ENCODE peak calls at places on chromosomes 1 and 21, in four cellular contexts. N, F, W and I are unnamed samples.

GRCh38 chr21:37281993-37282392 is 14.9 kb upstream of the VPS26C start:
- DNase-seq in N (no peak), F (no peak), W (no peak), I (no peak)

GRCh38 chr1:51569284-51570062 is 47.4 kb upstream of the OSBPL9 start:
- DNase-seq in N (peak; percentile 87), F (peak; percentile 82), W (peak; percentile 90), I (peak; percentile 98)

GRCh38 chr1:47725732-47726495 is 271.3 kb downstream of the TRABD2B start:
- DNase-seq in N (peak; percentile 64), F (peak; percentile 49), W (peak; percentile 88), I (peak; percentile 87)

GRCh38 chr1:93904228-93904627 is 5.0 kb downstream of the GCLM start:
- DNase-seq in N (no peak), F (no peak), W (peak; percentile 10), I (no peak)

GRCh38 chr1:182786223-182787001 is 3.2 kb upstream of the NPL start:
- DNase-seq in N (peak; percentile 24), F (peak; percentile 61), W (peak; percentile 83), I (peak; percentile 51)

GRCh38 chr1:41380979-41381690 is 19.9 kb downstream of the FOXO6 start:
- DNase-seq in N (peak; percentile 79), F (peak; percentile 18), W (peak; percentile 33), I (no peak)

GRCh38 chr1:54980528-54981241 is at the start of gene TMEM61:
- DNase-seq in N (no peak), F (no peak), W (peak; percentile 24), I (peak; percentile 50)

GRCh38 chr1:24973315-24973714 is 43.2 kb upstream of the RUNX3 start:
- DNase-seq in N (no peak), F (no peak), W (peak; percentile 19), I (no peak)

GRCh38 chr1:56811331-56811730 is 7.9 kb downstream of the FYB2 start:
- DNase-seq in N (peak; percentile 68), F (no peak), W (no peak), I (no peak)

GRCh38 chr1:154716012-154716411 is 108.0 kb upstream of the ADAR start:
- DNase-seq in N (no peak), F (no peak), W (peak; percentile 61), I (no peak)

GRCh38 chr1:246193537-246193936 is 313.5 kb downstream of the SMYD3 start:
- DNase-seq in N (no peak), F (no peak), W (no peak), I (no peak)

GRCh38 chr1:55559111-55559510 is 343.9 kb upstream of the USP24 start:
- DNase-seq in N (no peak), F (no peak), W (peak; percentile 67), I (peak; percentile 57)

GRCh38 chr1:72845981-72846380 is 563.6 kb upstream of the NEGR1 start:
- DNase-seq in N (no peak), F (no peak), W (no peak), I (no peak)

DNA sequence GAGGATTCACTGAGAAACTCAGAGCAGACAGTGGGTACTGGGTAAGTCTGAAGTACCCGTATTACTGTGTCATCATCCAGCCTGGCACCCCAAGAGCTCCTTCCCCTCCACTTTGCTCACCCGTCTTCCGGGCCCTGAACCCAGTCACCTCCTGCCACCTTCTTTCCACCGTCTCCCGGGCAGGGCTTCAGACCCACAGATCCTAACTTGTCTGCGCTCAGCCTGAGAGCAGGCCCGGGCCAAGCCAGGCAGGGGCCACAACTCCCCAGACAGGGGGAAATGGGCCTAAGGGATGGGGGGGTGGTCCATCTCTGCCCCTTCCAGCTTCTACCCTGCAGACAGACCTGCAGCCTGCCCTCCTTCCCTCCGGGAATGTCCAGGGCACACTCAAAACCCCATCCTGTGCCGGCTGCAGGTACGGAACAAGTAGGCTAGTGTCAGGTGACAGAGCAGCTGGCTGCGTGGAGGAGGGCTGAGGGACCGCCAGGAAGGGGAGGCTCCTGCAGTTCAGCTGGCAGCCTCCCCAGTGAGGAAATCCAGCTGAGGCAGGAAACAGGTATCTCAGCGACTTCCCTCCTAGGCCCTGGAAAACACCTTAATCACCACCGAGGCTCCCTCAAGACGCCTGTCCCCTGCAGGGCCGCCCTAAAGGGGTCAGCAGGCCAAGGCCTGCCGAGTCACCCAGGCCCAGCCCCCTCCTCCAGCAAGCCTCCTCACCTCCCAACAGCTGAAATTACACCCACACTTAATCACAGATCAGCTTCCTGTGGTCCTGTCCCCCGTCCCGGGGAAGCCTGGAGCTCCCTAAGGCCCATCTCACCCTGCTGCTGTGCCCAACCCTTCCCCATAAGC is 3.5 kb downstream of the HSPG2 start:
- DNase-seq in N (peak; percentile 69), F (no peak), W (peak; percentile 48), I (peak; percentile 73)
- H3K4me3 ChIP-seq in N (no peak overlapping the region), F (no peak overlapping the region), W (peak overlapping the region; percentile 89), I (peak overlapping the region; percentile 41)

GRCh38 chr1:156336242-156336641 is 1.9 kb downstream of the CCT3 start:
- DNase-seq in N (no peak), F (peak; percentile 19), W (peak; percentile 26), I (peak; percentile 31)

GRCh38 chr1:156342556-156342955 is 4.2 kb downstream of the TSACC start:
- DNase-seq in N (no peak), F (no peak), W (peak; percentile 55), I (no peak)

GRCh38 chr1:156337052-156337887 is 822 bp downstream of the CCT3 start:
- DNase-seq in N (no peak), F (no peak), W (peak; percentile 35), I (peak; percentile 20)

GRCh38 chr1:156337888-156338179 is 258 bp downstream of the CCT3 start:
- DNase-seq in N (no peak), F (no peak), W (no peak), I (no peak)

GRCh38 chr1:156338180-156338973 is at the start of the genes CCT3 and TSACC:
- DNase-seq in N (peak; percentile 99), F (peak; percentile 100), W (peak; percentile 100), I (peak; percentile 100)
- H2AFZ ChIP-seq in N (peak within 1 kb of the TSS; percentile 85), F (no peak within 1 kb of the TSS), W (peak within 1 kb of the TSS; percentile 87), I (peak within 1 kb of the TSS; percentile 89)

GRCh38 chr1:181603735-181604410 is 120.6 kb downstream of the CACNA1E start:
- DNase-seq in N (no peak), F (no peak), W (no peak), I (no peak)

GRCh38 chr1:181608386-181608785 is 125.1 kb downstream of the CACNA1E start:
- DNase-seq in N (no peak), F (no peak), W (no peak), I (no peak)

GRCh38 chr1:181608951-181609350 is 125.6 kb downstream of the CACNA1E start:
- DNase-seq in N (no peak), F (no peak), W (no peak), I (no peak)

GRCh38 chr1:181604482-181604881 is 121.2 kb downstream of the CACNA1E start:
- DNase-seq in N (no peak), F (no peak), W (no peak), I (no peak)

GRCh38 chr1:181607524-181607923 is 124.2 kb downstream of the CACNA1E start:
- DNase-seq in N (no peak), F (no peak), W (no peak), I (no peak)
- H3K9me2 ChIP-seq in N (no peaks in the 10 kb centered on the region), F (no peaks in the 10 kb centered on the region), W (no peaks in the 10 kb centered on the region), I (no peaks in the 10 kb centered on the region)

DNA sequence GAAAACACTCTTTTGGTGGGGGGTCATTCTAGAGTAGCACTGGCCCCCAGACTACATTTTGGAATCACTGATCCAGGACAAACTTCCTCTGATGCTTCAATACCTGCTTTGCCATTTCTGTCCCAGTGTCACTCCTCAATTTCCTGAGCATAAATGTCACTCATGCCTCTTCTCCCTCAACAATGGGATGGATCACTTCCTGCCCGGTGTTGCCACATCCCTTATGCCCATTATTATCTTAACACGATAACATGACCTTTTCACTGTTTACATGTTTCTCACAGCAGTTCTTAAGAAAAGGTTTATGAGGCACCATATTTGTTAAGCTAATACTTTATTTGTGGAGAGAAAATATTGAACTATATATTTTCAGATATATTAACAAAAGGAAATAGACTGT is 3.9 kb upstream of the ITLN1 start:
- DNase-seq in N (no peak), F (no peak), W (no peak), I (peak; percentile 26)
- H3K4me3 ChIP-seq in N (no peak overlapping the region), F (no peak overlapping the region), W (no peak overlapping the region), I (no peak overlapping the region)

DNA sequence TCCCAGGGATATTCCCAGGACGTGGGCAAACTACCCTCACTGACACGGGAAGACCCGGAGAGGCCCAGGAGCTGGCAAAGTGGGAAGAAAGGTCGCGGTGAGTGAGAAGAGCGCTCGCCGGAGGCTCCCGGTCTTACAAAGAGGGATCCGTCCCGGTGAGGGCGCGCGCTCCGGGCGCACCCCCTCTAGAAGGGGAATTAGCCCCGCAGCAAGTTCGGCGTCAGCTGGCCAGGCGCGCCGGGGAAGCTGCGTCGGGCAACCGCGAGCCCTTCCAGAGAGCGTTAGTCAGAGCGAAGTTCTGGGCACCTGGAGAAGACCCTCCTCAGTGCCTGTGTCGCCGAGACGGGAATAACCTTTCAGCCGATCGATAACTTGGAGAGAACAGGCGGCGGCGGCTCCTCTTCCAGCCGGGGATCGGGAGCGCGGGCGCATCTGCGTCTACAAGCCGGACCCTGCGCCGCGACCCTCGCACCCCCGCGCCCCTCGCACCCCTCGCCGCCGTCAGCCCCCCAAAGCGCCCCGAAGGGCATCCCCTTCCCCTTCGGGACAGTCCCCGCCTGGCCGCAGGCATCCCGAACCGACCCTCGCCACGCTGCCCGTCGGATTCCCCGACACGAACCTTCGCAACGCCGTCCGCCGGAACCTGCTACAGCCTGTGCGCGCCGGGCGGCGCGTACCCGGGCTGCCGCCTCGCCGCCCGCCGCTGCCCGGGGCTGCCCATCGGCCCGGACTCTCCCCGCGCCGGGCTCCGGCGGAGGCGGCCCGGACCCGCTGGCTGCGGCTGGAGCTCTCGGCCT is 485 bp downstream of the SIPA1L2 start:
- DNase-seq in N (no peak), F (no peak), W (peak; percentile 50), I (peak; percentile 37)
- H2AFZ ChIP-seq in N (no peak overlapping the region), F (no peak overlapping the region), W (peak overlapping the region; percentile 79), I (peak overlapping the region; percentile 52)

DNA sequence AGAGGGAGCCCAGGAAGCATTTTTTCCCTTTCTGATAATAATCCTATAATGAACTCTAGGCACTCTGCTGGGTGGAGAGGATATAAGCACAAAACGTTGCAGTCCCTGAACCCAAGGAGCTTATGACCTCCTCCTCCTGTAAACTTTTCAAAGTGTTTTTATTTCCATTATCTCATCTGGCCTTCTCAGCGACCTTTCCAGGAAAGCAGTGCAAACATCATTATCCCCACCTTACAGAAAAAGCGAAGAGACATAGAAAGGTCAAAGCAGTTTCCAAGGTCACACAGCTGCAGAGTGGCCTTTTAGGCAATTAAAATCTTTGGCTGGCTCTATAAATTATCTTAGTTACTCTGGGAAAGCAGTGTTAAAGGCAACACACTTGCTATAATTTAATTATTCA is 63.8 kb downstream of the OLFML3 start:
- DNase-seq in N (no peak), F (no peak), W (no peak), I (no peak)
- H3K9me2 ChIP-seq in N (no peaks in the 10 kb centered on the region), F (no peaks in the 10 kb centered on the region), W (no peaks in the 10 kb centered on the region), I (no peaks in the 10 kb centered on the region)